ENCODE peak calls at places on chromosomes 6 and 20, in four cellular contexts. M, C, F and O are unnamed samples. For H3K4me1 and H3K9me3, the result is how much of the 10 kb centered on the place peaks cover.

GRCh38 chr20:33273117-33273851 is 9.7 kb upstream of the BPIFB1 start:
- DNase-seq in M (peak), C (no peak), F (no peak), O (no peak)

GRCh38 chr20:54061106-54061881 is 9.1 kb downstream of the BCAS1 start:
- DNase-seq in M (no peak), C (peak), F (no peak), O (no peak)

GRCh38 chr6:106390088-106390487 is 29.6 kb downstream of the CRYBG1 start:
- DNase-seq in M (no peak), C (no peak), F (no peak), O (no peak)

GRCh38 chr20:20052074-20052970 is at the start of the genes CFAP61 and CRNKL1:
- DNase-seq in M (peak), C (peak), F (peak), O (peak)

GRCh38 chr20:45341939-45342862 is 6.0 kb downstream of the SDC4 start:
- DNase-seq in M (peak), C (no peak), F (peak), O (peak)

GRCh38 chr6:43806758-43807227 is 36.8 kb downstream of the VEGFA start:
- DNase-seq in M (no peak), C (no peak), F (no peak), O (no peak)

GRCh38 chr6:34370371-34370770 is 22.1 kb downstream of the NUDT3 start:
- DNase-seq in M (no peak), C (no peak), F (no peak), O (no peak)

GRCh38 chr20:44496976-44497375 is 21.3 kb downstream of the TTPAL start:
- DNase-seq in M (no peak), C (peak), F (no peak), O (peak)

GRCh38 chr6:149363154-149363553 is 36.9 kb upstream of the SUMO4 start:
- DNase-seq in M (no peak), C (no peak), F (no peak), O (no peak)

GRCh38 chr20:57199656-57200405 is 66.6 kb downstream of the BMP7 start:
- DNase-seq in M (no peak), C (no peak), F (no peak), O (no peak)

GRCh38 chr20:11041396-11041795 is 367.6 kb upstream of the JAG1 start:
- DNase-seq in M (no peak), C (no peak), F (no peak), O (no peak)

GRCh38 chr6:143872211-143872610 is 7.9 kb downstream of the ZC2HC1B start:
- DNase-seq in M (no peak), C (peak), F (no peak), O (peak)

GRCh38 chr6:37209461-37210205 is 39.7 kb downstream of the PIM1 start:
- DNase-seq in M (peak), C (no peak), F (no peak), O (no peak)

GRCh38 chr20:57388953-57389694 is 2.1 kb upstream of the RBM38 start:
- DNase-seq in M (peak), C (peak), F (peak), O (peak)

GRCh38 chr6:4018194-4019111 is 60.5 kb downstream of the FAM217A start:
- DNase-seq in M (peak), C (peak), F (peak), O (peak)

GRCh38 chr6:4017847-4018193 is 61.1 kb downstream of the FAM217A start:
- DNase-seq in M (no peak), C (peak), F (no peak), O (peak)

GRCh38 chr6:4012826-4013225 is 66.1 kb downstream of the FAM217A start:
- DNase-seq in M (no peak), C (no peak), F (no peak), O (no peak)

GRCh38 chr6:4020822-4021132 is 58.2 kb downstream of the FAM217A start:
- DNase-seq in M (no peak), C (no peak), F (no peak), O (no peak)

GRCh38 chr6:4017058-4017457 is 61.9 kb downstream of the FAM217A start:
- DNase-seq in M (no peak), C (no peak), F (no peak), O (no peak)
- H3K4me3 ChIP-seq in M (peak), C (peak), F (no peak), O (peak)

GRCh38 chr6:122712864-122713612 is 66.5 kb upstream of the FABP7 start:
- DNase-seq in M (no peak), C (no peak), F (no peak), O (no peak)
- H3K4me1 ChIP-seq in M (under half), C (under half), F (under half), O (under half)

GRCh38 chr20:29743101-29743931 is 1514.1 kb upstream of the DEFB115 start:
- DNase-seq in M (peak), C (no peak), F (no peak), O (no peak)

GRCh38 chr20:29741894-29742698 is 1515.4 kb upstream of the DEFB115 start:
- DNase-seq in M (peak), C (no peak), F (no peak), O (no peak)

GRCh38 chr20:29741594-29741893 is 1515.9 kb upstream of the DEFB115 start:
- DNase-seq in M (peak), C (no peak), F (no peak), O (no peak)

GRCh38 chr20:29744071-29744470 is 1513.4 kb upstream of the DEFB115 start:
- DNase-seq in M (no peak), C (no peak), F (no peak), O (no peak)

GRCh38 chr20:29742699-29743100 is 1514.8 kb upstream of the DEFB115 start:
- DNase-seq in M (peak), C (no peak), F (no peak), O (no peak)
- H3K9me3 ChIP-seq in M (under half), C (under half), F (under half), O (under half)

GRCh38 chr20:31811198-31811597 is 8.0 kb upstream of the MYLK2 start:
- DNase-seq in M (no peak), C (no peak), F (no peak), O (no peak)

GRCh38 chr20:31813611-31814010 is 5.5 kb upstream of the MYLK2 start:
- DNase-seq in M (no peak), C (no peak), F (no peak), O (no peak)

GRCh38 chr20:31815408-31816188 is 3.6 kb upstream of the MYLK2 start:
- DNase-seq in M (peak), C (peak), F (no peak), O (peak)

GRCh38 chr20:31809656-31810055 is 9.5 kb upstream of the MYLK2 start:
- DNase-seq in M (no peak), C (no peak), F (no peak), O (no peak)

GRCh38 chr20:31811796-31812728 is 7.1 kb upstream of the MYLK2 start:
- DNase-seq in M (no peak), C (peak), F (no peak), O (peak)
- H3K4me3 ChIP-seq in M (no peak), C (no peak), F (no peak), O (no peak)

DNA sequence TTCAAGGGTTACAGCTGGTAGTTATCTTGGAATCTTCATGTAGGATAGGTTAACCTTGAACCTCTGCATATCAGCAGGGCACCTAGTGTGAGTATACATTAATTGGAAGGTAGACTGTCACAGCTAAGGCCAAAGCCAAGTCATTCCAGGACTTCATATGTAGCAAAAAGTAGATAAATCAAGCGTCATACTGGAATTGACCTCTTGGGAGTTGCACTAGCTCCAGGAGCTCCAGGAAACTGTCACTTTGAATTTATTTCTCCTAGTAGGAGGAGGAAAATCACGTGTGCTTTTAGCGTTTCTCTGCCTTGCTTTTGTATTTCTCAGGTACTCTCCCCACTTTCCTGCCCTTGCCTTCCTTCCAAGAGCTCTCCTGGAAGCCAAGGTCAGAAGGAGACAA is 30.3 kb downstream of the RIPOR2 start:
- DNase-seq in M (no peak), C (no peak), F (no peak), O (no peak)
- H3K4me1 ChIP-seq in M (under half), C (under half), F (under half), O (half or more)

GRCh38 chr6:21873562-21873961 is 280.0 kb downstream of the SOX4 start:
- DNase-seq in M (no peak), C (peak), F (no peak), O (no peak)
- H3K9me3 ChIP-seq in M (under half), C (under half), F (under half), O (under half)

GRCh38 chr6:79737172-79737571 is 106.0 kb downstream of the SH3BGRL2 start:
- DNase-seq in M (no peak), C (peak), F (no peak), O (no peak)
- H3K4me3 ChIP-seq in M (no peak), C (peak), F (no peak), O (peak)

GRCh38 chr6:145813285-145814034 is 1.1 kb downstream of the FBXO30 start:
- DNase-seq in M (no peak), C (peak), F (no peak), O (peak)

GRCh38 chr6:145808239-145808638 is 6.4 kb downstream of the FBXO30 start:
- DNase-seq in M (no peak), C (peak), F (no peak), O (no peak)

GRCh38 chr6:145811741-145812140 is 2.9 kb downstream of the FBXO30 start:
- DNase-seq in M (no peak), C (no peak), F (no peak), O (no peak)

GRCh38 chr6:145809211-145809610 is 5.4 kb downstream of the FBXO30 start:
- DNase-seq in M (no peak), C (peak), F (no peak), O (no peak)

DNA sequence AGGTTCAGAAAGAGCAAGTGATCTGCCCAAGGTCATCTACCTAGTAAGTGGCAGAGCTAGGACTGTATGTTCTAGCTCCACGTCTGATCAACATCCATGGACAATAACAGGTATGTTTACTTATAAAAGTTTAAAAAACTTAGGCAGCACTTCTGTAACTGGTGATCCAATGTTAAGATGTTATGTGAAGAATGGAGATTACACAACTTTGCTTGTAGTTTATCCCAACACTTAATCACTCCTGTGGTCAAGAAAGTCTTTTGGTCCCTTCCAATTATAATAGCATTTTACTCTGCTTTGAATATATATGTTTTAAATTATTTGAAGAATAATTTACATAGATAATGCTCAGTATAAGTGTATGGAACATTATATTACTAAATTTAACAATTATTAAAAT is 4.8 kb downstream of the FBXO30 start:
- DNase-seq in M (no peak), C (peak), F (no peak), O (peak)
- H3K4me1 ChIP-seq in M (under half), C (under half), F (under half), O (under half)

DNA sequence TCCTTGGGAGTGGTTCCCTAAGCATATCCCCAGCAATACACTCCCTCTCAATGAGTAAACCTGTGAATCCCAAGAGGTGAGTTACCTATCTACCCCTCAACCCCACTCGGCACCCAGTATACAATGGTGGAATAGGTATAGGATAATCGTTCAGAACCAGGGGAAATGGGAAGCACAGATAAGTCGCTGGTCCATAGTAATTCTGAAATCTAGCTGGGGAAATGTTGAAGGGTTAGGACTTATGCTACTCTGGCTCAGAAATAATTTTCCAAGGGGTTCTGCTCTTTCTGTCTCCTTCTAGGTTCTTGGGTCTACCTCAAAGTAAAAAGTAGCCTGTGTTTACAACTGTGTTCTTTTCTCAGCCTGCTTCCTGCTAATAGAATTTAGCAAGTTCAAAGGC is 62.3 kb upstream of the NNAT start:
- DNase-seq in M (no peak), C (no peak), F (no peak), O (no peak)
- H3K9me3 ChIP-seq in M (under half), C (under half), F (under half), O (half or more)